ENCODE peak calls at places on chromosomes 5 and 9, in eight cellular contexts. One of them, this sample, is unnamed.

GRCh38 chr5:172420215-172420934 is 34.0 kb downstream of the SH3PXD2B start:
- DNase-seq in brain microvascular endothelial cell: peak
- DNase-seq in CD8-positive, alpha-beta T cell: no peak
- DNase-seq in activated CD4-positive, CD25-positive, alpha-beta regulatory T cell: no peak
- DNase-seq in stimulated activated CD4-positive, alpha-beta T cell treated with anti-CD3 and anti-CD28 coated beads, Interleukin-12 subunit alpha, Interleukin-12 subunit beta, amount 100 ng/mL, for 4 hours: no peak
- DNase-seq in iPS-NIHi11: peak
- DNase-seq in cardiac septum: no peak
- DNase-seq in Peyer's patch: peak
- DNase-seq in this sample: no peak

GRCh38 chr9:91197232-91198181 is 164.2 kb downstream of the AUH start:
- DNase-seq in brain microvascular endothelial cell: peak
- DNase-seq in CD8-positive, alpha-beta T cell: no peak
- DNase-seq in activated CD4-positive, CD25-positive, alpha-beta regulatory T cell: no peak
- DNase-seq in stimulated activated CD4-positive, alpha-beta T cell treated with anti-CD3 and anti-CD28 coated beads, Interleukin-12 subunit alpha, Interleukin-12 subunit beta, amount 100 ng/mL, for 4 hours: no peak
- DNase-seq in iPS-NIHi11: peak
- DNase-seq in cardiac septum: peak
- DNase-seq in Peyer's patch: peak
- DNase-seq in this sample: no peak

GRCh38 chr9:137113385-137114159 is 961 bp downstream of the DPP7 start:
- DNase-seq in brain microvascular endothelial cell: no peak
- DNase-seq in CD8-positive, alpha-beta T cell: no peak
- DNase-seq in activated CD4-positive, CD25-positive, alpha-beta regulatory T cell: no peak
- DNase-seq in stimulated activated CD4-positive, alpha-beta T cell treated with anti-CD3 and anti-CD28 coated beads, Interleukin-12 subunit alpha, Interleukin-12 subunit beta, amount 100 ng/mL, for 4 hours: no peak
- DNase-seq in iPS-NIHi11: no peak
- DNase-seq in cardiac septum: no peak
- DNase-seq in Peyer's patch: peak
- DNase-seq in this sample: no peak

GRCh38 chr9:116629700-116630099 is 57.4 kb upstream of the TRIM32 start:
- DNase-seq in brain microvascular endothelial cell: no peak
- DNase-seq in CD8-positive, alpha-beta T cell: no peak
- DNase-seq in activated CD4-positive, CD25-positive, alpha-beta regulatory T cell: no peak
- DNase-seq in stimulated activated CD4-positive, alpha-beta T cell treated with anti-CD3 and anti-CD28 coated beads, Interleukin-12 subunit alpha, Interleukin-12 subunit beta, amount 100 ng/mL, for 4 hours: no peak
- DNase-seq in iPS-NIHi11: no peak
- DNase-seq in cardiac septum: no peak
- DNase-seq in Peyer's patch: no peak
- DNase-seq in this sample: no peak

GRCh38 chr9:17064558-17064957 is 70.3 kb upstream of the CNTLN start:
- DNase-seq in brain microvascular endothelial cell: no peak
- DNase-seq in CD8-positive, alpha-beta T cell: no peak
- DNase-seq in activated CD4-positive, CD25-positive, alpha-beta regulatory T cell: no peak
- DNase-seq in stimulated activated CD4-positive, alpha-beta T cell treated with anti-CD3 and anti-CD28 coated beads, Interleukin-12 subunit alpha, Interleukin-12 subunit beta, amount 100 ng/mL, for 4 hours: no peak
- DNase-seq in iPS-NIHi11: no peak
- DNase-seq in cardiac septum: no peak
- DNase-seq in Peyer's patch: no peak
- DNase-seq in this sample: no peak

GRCh38 chr5:145509336-145510150 is 325.6 kb downstream of the PRELID2 start:
- DNase-seq in brain microvascular endothelial cell: no peak
- DNase-seq in CD8-positive, alpha-beta T cell: no peak
- DNase-seq in activated CD4-positive, CD25-positive, alpha-beta regulatory T cell: no peak
- DNase-seq in stimulated activated CD4-positive, alpha-beta T cell treated with anti-CD3 and anti-CD28 coated beads, Interleukin-12 subunit alpha, Interleukin-12 subunit beta, amount 100 ng/mL, for 4 hours: no peak
- DNase-seq in iPS-NIHi11: no peak
- DNase-seq in cardiac septum: no peak
- DNase-seq in Peyer's patch: no peak
- DNase-seq in this sample: no peak

GRCh38 chr5:150107909-150108447 is 21.6 kb upstream of the CSF1R start:
- DNase-seq in brain microvascular endothelial cell: no peak
- DNase-seq in CD8-positive, alpha-beta T cell: peak
- DNase-seq in activated CD4-positive, CD25-positive, alpha-beta regulatory T cell: no peak
- DNase-seq in stimulated activated CD4-positive, alpha-beta T cell treated with anti-CD3 and anti-CD28 coated beads, Interleukin-12 subunit alpha, Interleukin-12 subunit beta, amount 100 ng/mL, for 4 hours: no peak
- DNase-seq in iPS-NIHi11: no peak
- DNase-seq in cardiac septum: no peak
- DNase-seq in Peyer's patch: peak
- DNase-seq in this sample: no peak

GRCh38 chr9:77013186-77013931 is 6.1 kb upstream of the FOXB2 start:
- DNase-seq in brain microvascular endothelial cell: no peak
- DNase-seq in CD8-positive, alpha-beta T cell: no peak
- DNase-seq in activated CD4-positive, CD25-positive, alpha-beta regulatory T cell: no peak
- DNase-seq in stimulated activated CD4-positive, alpha-beta T cell treated with anti-CD3 and anti-CD28 coated beads, Interleukin-12 subunit alpha, Interleukin-12 subunit beta, amount 100 ng/mL, for 4 hours: no peak
- DNase-seq in iPS-NIHi11: no peak
- DNase-seq in cardiac septum: no peak
- DNase-seq in Peyer's patch: no peak
- DNase-seq in this sample: no peak

GRCh38 chr5:3542158-3542557 is 53.5 kb upstream of the IRX1 start:
- DNase-seq in brain microvascular endothelial cell: no peak
- DNase-seq in CD8-positive, alpha-beta T cell: no peak
- DNase-seq in activated CD4-positive, CD25-positive, alpha-beta regulatory T cell: no peak
- DNase-seq in stimulated activated CD4-positive, alpha-beta T cell treated with anti-CD3 and anti-CD28 coated beads, Interleukin-12 subunit alpha, Interleukin-12 subunit beta, amount 100 ng/mL, for 4 hours: no peak
- DNase-seq in iPS-NIHi11: no peak
- DNase-seq in cardiac septum: no peak
- DNase-seq in Peyer's patch: no peak
- DNase-seq in this sample: no peak

GRCh38 chr9:85408494-85408893 is 333.3 kb downstream of the AGTPBP1 start:
- DNase-seq in brain microvascular endothelial cell: no peak
- DNase-seq in CD8-positive, alpha-beta T cell: no peak
- DNase-seq in activated CD4-positive, CD25-positive, alpha-beta regulatory T cell: no peak
- DNase-seq in stimulated activated CD4-positive, alpha-beta T cell treated with anti-CD3 and anti-CD28 coated beads, Interleukin-12 subunit alpha, Interleukin-12 subunit beta, amount 100 ng/mL, for 4 hours: no peak
- DNase-seq in iPS-NIHi11: no peak
- DNase-seq in cardiac septum: no peak
- DNase-seq in Peyer's patch: no peak
- DNase-seq in this sample: no peak

GRCh38 chr5:132663771-132664695 is 6.1 kb downstream of the IL13 start:
- DNase-seq in brain microvascular endothelial cell: no peak
- DNase-seq in CD8-positive, alpha-beta T cell: no peak
- DNase-seq in activated CD4-positive, CD25-positive, alpha-beta regulatory T cell: no peak
- DNase-seq in stimulated activated CD4-positive, alpha-beta T cell treated with anti-CD3 and anti-CD28 coated beads, Interleukin-12 subunit alpha, Interleukin-12 subunit beta, amount 100 ng/mL, for 4 hours: no peak
- DNase-seq in iPS-NIHi11: no peak
- DNase-seq in cardiac septum: no peak
- DNase-seq in Peyer's patch: no peak
- DNase-seq in this sample: no peak

GRCh38 chr5:177355162-177355867 is 2.4 kb upstream of the RGS14 start:
- DNase-seq in brain microvascular endothelial cell: no peak
- DNase-seq in CD8-positive, alpha-beta T cell: no peak
- DNase-seq in activated CD4-positive, CD25-positive, alpha-beta regulatory T cell: no peak
- DNase-seq in stimulated activated CD4-positive, alpha-beta T cell treated with anti-CD3 and anti-CD28 coated beads, Interleukin-12 subunit alpha, Interleukin-12 subunit beta, amount 100 ng/mL, for 4 hours: no peak
- DNase-seq in iPS-NIHi11: no peak
- DNase-seq in cardiac septum: no peak
- DNase-seq in Peyer's patch: no peak
- DNase-seq in this sample: no peak

GRCh38 chr9:111898331-111899096 is 1.9 kb downstream of the UGCG start:
- DNase-seq in brain microvascular endothelial cell: no peak
- DNase-seq in CD8-positive, alpha-beta T cell: no peak
- DNase-seq in activated CD4-positive, CD25-positive, alpha-beta regulatory T cell: no peak
- DNase-seq in stimulated activated CD4-positive, alpha-beta T cell treated with anti-CD3 and anti-CD28 coated beads, Interleukin-12 subunit alpha, Interleukin-12 subunit beta, amount 100 ng/mL, for 4 hours: no peak
- DNase-seq in iPS-NIHi11: no peak
- DNase-seq in cardiac septum: no peak
- DNase-seq in Peyer's patch: no peak
- DNase-seq in this sample: no peak

GRCh38 chr5:172059661-172060100 is 53.2 kb upstream of the FBXW11 start:
- DNase-seq in brain microvascular endothelial cell: no peak
- DNase-seq in CD8-positive, alpha-beta T cell: no peak
- DNase-seq in activated CD4-positive, CD25-positive, alpha-beta regulatory T cell: no peak
- DNase-seq in stimulated activated CD4-positive, alpha-beta T cell treated with anti-CD3 and anti-CD28 coated beads, Interleukin-12 subunit alpha, Interleukin-12 subunit beta, amount 100 ng/mL, for 4 hours: no peak
- DNase-seq in iPS-NIHi11: peak
- DNase-seq in cardiac septum: no peak
- DNase-seq in Peyer's patch: no peak
- DNase-seq in this sample: no peak

GRCh38 chr5:80191991-80192398 is 63.9 kb downstream of the SERINC5 start:
- DNase-seq in brain microvascular endothelial cell: no peak
- DNase-seq in CD8-positive, alpha-beta T cell: peak
- DNase-seq in activated CD4-positive, CD25-positive, alpha-beta regulatory T cell: no peak
- DNase-seq in stimulated activated CD4-positive, alpha-beta T cell treated with anti-CD3 and anti-CD28 coated beads, Interleukin-12 subunit alpha, Interleukin-12 subunit beta, amount 100 ng/mL, for 4 hours: no peak
- DNase-seq in iPS-NIHi11: peak
- DNase-seq in cardiac septum: no peak
- DNase-seq in Peyer's patch: no peak
- DNase-seq in this sample: no peak

GRCh38 chr5:140806834-140807775 is at the start of gene PCDHA4:
- DNase-seq in brain microvascular endothelial cell: no peak
- DNase-seq in CD8-positive, alpha-beta T cell: no peak
- DNase-seq in activated CD4-positive, CD25-positive, alpha-beta regulatory T cell: no peak
- DNase-seq in stimulated activated CD4-positive, alpha-beta T cell treated with anti-CD3 and anti-CD28 coated beads, Interleukin-12 subunit alpha, Interleukin-12 subunit beta, amount 100 ng/mL, for 4 hours: no peak
- DNase-seq in iPS-NIHi11: peak
- DNase-seq in cardiac septum: no peak
- DNase-seq in Peyer's patch: no peak
- DNase-seq in this sample: no peak

GRCh38 chr5:83711982-83712601 is 8.6 kb downstream of the HAPLN1 start:
- DNase-seq in brain microvascular endothelial cell: peak
- DNase-seq in CD8-positive, alpha-beta T cell: no peak
- DNase-seq in activated CD4-positive, CD25-positive, alpha-beta regulatory T cell: no peak
- DNase-seq in stimulated activated CD4-positive, alpha-beta T cell treated with anti-CD3 and anti-CD28 coated beads, Interleukin-12 subunit alpha, Interleukin-12 subunit beta, amount 100 ng/mL, for 4 hours: no peak
- DNase-seq in iPS-NIHi11: peak
- DNase-seq in cardiac septum: no peak
- DNase-seq in Peyer's patch: no peak
- DNase-seq in this sample: no peak

GRCh38 chr9:14336244-14336643 is 22.3 kb upstream of the NFIB start:
- DNase-seq in brain microvascular endothelial cell: no peak
- DNase-seq in CD8-positive, alpha-beta T cell: no peak
- DNase-seq in activated CD4-positive, CD25-positive, alpha-beta regulatory T cell: no peak
- DNase-seq in stimulated activated CD4-positive, alpha-beta T cell treated with anti-CD3 and anti-CD28 coated beads, Interleukin-12 subunit alpha, Interleukin-12 subunit beta, amount 100 ng/mL, for 4 hours: no peak
- DNase-seq in iPS-NIHi11: no peak
- DNase-seq in cardiac septum: no peak
- DNase-seq in Peyer's patch: no peak
- DNase-seq in this sample: no peak

GRCh38 chr9:34372598-34373011 is 4.1 kb downstream of the MYORG start:
- DNase-seq in brain microvascular endothelial cell: no peak
- DNase-seq in CD8-positive, alpha-beta T cell: no peak
- DNase-seq in activated CD4-positive, CD25-positive, alpha-beta regulatory T cell: no peak
- DNase-seq in stimulated activated CD4-positive, alpha-beta T cell treated with anti-CD3 and anti-CD28 coated beads, Interleukin-12 subunit alpha, Interleukin-12 subunit beta, amount 100 ng/mL, for 4 hours: no peak
- DNase-seq in iPS-NIHi11: peak
- DNase-seq in cardiac septum: no peak
- DNase-seq in Peyer's patch: no peak
- DNase-seq in this sample: no peak

This sample was measured in GM12891.